ENCODE peak calls at places on chromosomes 11 and 22, in six cellular contexts. X is GDM1, V is kidney tubule cell, H is NCI-H2081, R is kidney glomerular epithelial cell, C is RWPE1. D is an unnamed sample.

GRCh38 chr22:41699264-41700104 is at the start of gene MEI1:
- DNase-seq in C (peak; percentile 75), V (peak; percentile 75), R (peak; percentile 70), X (no peak), H (no peak), D (peak; percentile 52)

GRCh38 chr11:120108154-120108784 is 29.6 kb downstream of the TRIM29 start:
- DNase-seq in X (peak; percentile 2), V (peak; percentile 55), C (peak; percentile 93), H (peak; percentile 54), R (peak; percentile 30), D (peak; percentile 11)

GRCh38 chr11:62108971-62109391 is 14.8 kb upstream of the INCENP start:
- DNase-seq in H (no peak), C (peak; percentile 16), V (peak; percentile 63), R (peak; percentile 27), X (no peak), D (peak; percentile 79)

GRCh38 chr22:19132693-19133400 is 1.7 kb downstream of the TSSK2 start:
- DNase-seq in V (no peak), H (no peak), X (no peak), R (no peak), C (no peak), D (no peak)

GRCh38 chr11:46108752-46109151 is 12.5 kb downstream of the PHF21A start:
- DNase-seq in R (no peak), V (no peak), X (no peak), C (no peak), H (no peak), D (no peak)

GRCh38 chr22:35102663-35103062 is 36.7 kb downstream of the ISX start:
- DNase-seq in H (no peak), R (peak; percentile 48), V (peak; percentile 78), C (peak; percentile 13), X (no peak), D (peak; percentile 69)

GRCh38 chr22:42296381-42296853 is 26.0 kb upstream of the TCF20 start:
- DNase-seq in X (no peak), R (no peak), C (no peak), V (no peak), H (peak; percentile 91), D (no peak)

GRCh38 chr22:42863349-42863911 is 6.4 kb upstream of the ARFGAP3 start:
- DNase-seq in X (no peak), V (peak; percentile 94), C (peak; percentile 54), R (peak; percentile 76), H (no peak), D (peak; percentile 91)

GRCh38 chr22:50090141-50090714 is 422 bp downstream of the MOV10L1 start:
- DNase-seq in V (no peak), R (no peak), X (no peak), H (no peak), C (no peak), D (no peak)

GRCh38 chr22:36552300-36552699 is 23.3 kb upstream of the EIF3D start:
- DNase-seq in H (peak; percentile 4), R (no peak), X (peak; percentile 66), C (no peak), V (no peak), D (no peak)

GRCh38 chr22:22576244-22576988 is 17.4 kb upstream of the PRAME start:
- DNase-seq in C (peak; percentile 25), X (no peak), R (peak; percentile 20), H (peak; percentile 16), V (peak; percentile 56), D (peak; percentile 27)

GRCh38 chr11:10866893-10867331 is 9.1 kb upstream of the ZBED5 start:
- DNase-seq in C (no peak), V (peak; percentile 78), X (no peak), H (no peak), R (peak; percentile 86), D (peak; percentile 79)

GRCh38 chr22:46054091-46054877 is 77.3 kb upstream of the WNT7B start:
- DNase-seq in C (peak; percentile 81), H (peak; percentile 77), R (peak; percentile 69), V (peak; percentile 82), X (peak; percentile 58), D (no peak)

GRCh38 chr22:22704156-22704946 is 59.9 kb downstream of the GGTLC2 start:
- DNase-seq in H (no peak), X (no peak), C (no peak), R (no peak), V (no peak), D (no peak)

GRCh38 chr11:119196833-119197483 is 9.2 kb upstream of the CBL start:
- DNase-seq in H (peak; percentile 86), R (peak; percentile 85), V (peak; percentile 84), C (peak; percentile 86), X (peak; percentile 63), D (peak; percentile 88)

GRCh38 chr22:43148581-43148980 is 2.8 kb upstream of the TSPO start:
- DNase-seq in V (no peak), H (no peak), X (no peak), C (no peak), R (no peak), D (no peak)

GRCh38 chr11:58164389-58164788 is 24.5 kb upstream of the OR9Q2 start:
- DNase-seq in V (no peak), C (no peak), R (no peak), X (no peak), H (no peak), D (no peak)

GRCh38 chr11:22432331-22433065 is 94.3 kb downstream of the SLC17A6 start:
- DNase-seq in V (peak; percentile 1), H (no peak), X (no peak), R (no peak), C (no peak), D (peak; percentile 21)

GRCh38 chr22:47552541-47553205 is 790.2 kb downstream of the TBC1D22A start:
- DNase-seq in H (no peak), X (no peak), C (no peak), V (no peak), R (no peak), D (no peak)

GRCh38 chr11:44403587-44404322 is 93.8 kb upstream of the ALX4 start:
- DNase-seq in V (no peak), H (no peak), R (no peak), X (no peak), C (no peak), D (no peak)

GRCh38 chr11:102313225-102313940 is 3.9 kb upstream of the BIRC3 start:
- DNase-seq in V (peak; percentile 24), H (no peak), R (no peak), X (no peak), C (no peak), D (no peak)

GRCh38 chr22:25563757-25564319 is 637 bp upstream of the GRK3 start:
- DNase-seq in C (no peak), X (no peak), H (no peak), V (peak; percentile 16), R (no peak), D (no peak)

GRCh38 chr11:128963744-128964340 is 21.2 kb upstream of the TP53AIP1 start:
- DNase-seq in H (no peak), R (no peak), X (no peak), V (no peak), C (no peak), D (no peak)

GRCh38 chr11:103633037-103633788 is 403.2 kb upstream of the DDI1 start:
- DNase-seq in C (no peak), V (peak; percentile 72), R (peak; percentile 75), X (no peak), H (no peak), D (peak; percentile 90)